ENCODE peak calls at places on chromosomes 1 and 21, in ten cellular contexts. One of them, this sample, is unnamed.

GRCh38 chr1:116290085-116290670 is 82.9 kb upstream of the ATP1A1 start:
- DNase-seq in upper lobe of right lung: no peak
- DNase-seq in heart left ventricle: no peak
- DNase-seq in heart right ventricle: no peak
- DNase-seq in CD4-positive, alpha-beta memory T cell: no peak
- DNase-seq in left lung: no peak
- DNase-seq in tibial artery: no peak
- DNase-seq in astrocyte: no peak
- DNase-seq in psoas muscle: no peak
- DNase-seq in H9: no peak
- DNase-seq in this sample: no peak

GRCh38 chr1:26820784-26821269 is 5.7 kb upstream of the ZDHHC18 start:
- DNase-seq in upper lobe of right lung: no peak
- DNase-seq in heart left ventricle: no peak
- DNase-seq in heart right ventricle: no peak
- DNase-seq in CD4-positive, alpha-beta memory T cell: peak; percentile 57
- DNase-seq in left lung: no peak
- DNase-seq in tibial artery: no peak
- DNase-seq in astrocyte: no peak
- DNase-seq in psoas muscle: no peak
- DNase-seq in H9: no peak
- DNase-seq in this sample: no peak

GRCh38 chr1:101293461-101294045 is 56.7 kb downstream of the S1PR1 start:
- DNase-seq in upper lobe of right lung: no peak
- DNase-seq in heart left ventricle: no peak
- DNase-seq in heart right ventricle: no peak
- DNase-seq in CD4-positive, alpha-beta memory T cell: no peak
- DNase-seq in left lung: no peak
- DNase-seq in tibial artery: no peak
- DNase-seq in astrocyte: peak; percentile 87
- DNase-seq in psoas muscle: no peak
- DNase-seq in H9: no peak
- DNase-seq in this sample: peak; percentile 44

GRCh38 chr1:119659628-119660027 is 11.6 kb upstream of the ZNF697 start:
- DNase-seq in upper lobe of right lung: no peak
- DNase-seq in heart left ventricle: peak; percentile 49
- DNase-seq in heart right ventricle: no peak
- DNase-seq in CD4-positive, alpha-beta memory T cell: no peak
- DNase-seq in left lung: no peak
- DNase-seq in tibial artery: no peak
- DNase-seq in astrocyte: no peak
- DNase-seq in psoas muscle: no peak
- DNase-seq in H9: peak; percentile 37
- DNase-seq in this sample: no peak

GRCh38 chr1:7992885-7993284 is 31.4 kb downstream of the PARK7 start:
- DNase-seq in upper lobe of right lung: no peak
- DNase-seq in heart left ventricle: no peak
- DNase-seq in heart right ventricle: no peak
- DNase-seq in CD4-positive, alpha-beta memory T cell: no peak
- DNase-seq in left lung: no peak
- DNase-seq in tibial artery: no peak
- DNase-seq in astrocyte: no peak
- DNase-seq in psoas muscle: no peak
- DNase-seq in H9: no peak
- DNase-seq in this sample: no peak

GRCh38 chr1:182041615-182042014 is 19.9 kb downstream of the ZNF648 start:
- DNase-seq in upper lobe of right lung: no peak
- DNase-seq in heart left ventricle: no peak
- DNase-seq in heart right ventricle: no peak
- DNase-seq in CD4-positive, alpha-beta memory T cell: no peak
- DNase-seq in left lung: no peak
- DNase-seq in tibial artery: no peak
- DNase-seq in astrocyte: no peak
- DNase-seq in psoas muscle: no peak
- DNase-seq in H9: no peak
- DNase-seq in this sample: no peak

GRCh38 chr1:1204425-1204920 is 1.9 kb downstream of the TNFRSF18 start:
- DNase-seq in upper lobe of right lung: no peak
- DNase-seq in heart left ventricle: peak; percentile 8
- DNase-seq in heart right ventricle: no peak
- DNase-seq in CD4-positive, alpha-beta memory T cell: no peak
- DNase-seq in left lung: no peak
- DNase-seq in tibial artery: no peak
- DNase-seq in astrocyte: no peak
- DNase-seq in psoas muscle: peak; percentile 41
- DNase-seq in H9: no peak
- DNase-seq in this sample: no peak

GRCh38 chr1:244675167-244675566 is 22.2 kb downstream of the DESI2 start:
- DNase-seq in upper lobe of right lung: no peak
- DNase-seq in heart left ventricle: no peak
- DNase-seq in heart right ventricle: no peak
- DNase-seq in CD4-positive, alpha-beta memory T cell: no peak
- DNase-seq in left lung: no peak
- DNase-seq in tibial artery: no peak
- DNase-seq in astrocyte: no peak
- DNase-seq in psoas muscle: no peak
- DNase-seq in H9: no peak
- DNase-seq in this sample: no peak

GRCh38 chr1:37825508-37825907 is 17.5 kb upstream of the YRDC start:
- DNase-seq in upper lobe of right lung: no peak
- DNase-seq in heart left ventricle: no peak
- DNase-seq in heart right ventricle: no peak
- DNase-seq in CD4-positive, alpha-beta memory T cell: no peak
- DNase-seq in left lung: no peak
- DNase-seq in tibial artery: no peak
- DNase-seq in astrocyte: no peak
- DNase-seq in psoas muscle: no peak
- DNase-seq in H9: no peak
- DNase-seq in this sample: no peak

GRCh38 chr1:63322944-63323865 is 838 bp downstream of the FOXD3 start:
- DNase-seq in upper lobe of right lung: no peak
- DNase-seq in heart left ventricle: no peak
- DNase-seq in heart right ventricle: no peak
- DNase-seq in CD4-positive, alpha-beta memory T cell: peak; percentile 67
- DNase-seq in left lung: no peak
- DNase-seq in tibial artery: no peak
- DNase-seq in astrocyte: no peak
- DNase-seq in psoas muscle: no peak
- DNase-seq in H9: peak; percentile 74
- DNase-seq in this sample: peak; percentile 9

GRCh38 chr1:10910490-10911273 is 101.8 kb upstream of the TARDBP start:
- DNase-seq in upper lobe of right lung: peak; percentile 31
- DNase-seq in heart left ventricle: no peak
- DNase-seq in heart right ventricle: no peak
- DNase-seq in CD4-positive, alpha-beta memory T cell: no peak
- DNase-seq in left lung: no peak
- DNase-seq in tibial artery: no peak
- DNase-seq in astrocyte: no peak
- DNase-seq in psoas muscle: no peak
- DNase-seq in H9: no peak
- DNase-seq in this sample: no peak

GRCh38 chr21:9739240-9739639 is 782.1 kb upstream of the TPTE start:
- DNase-seq in upper lobe of right lung: no peak
- DNase-seq in heart left ventricle: no peak
- DNase-seq in heart right ventricle: no peak
- DNase-seq in CD4-positive, alpha-beta memory T cell: no peak
- DNase-seq in left lung: no peak
- DNase-seq in tibial artery: no peak
- DNase-seq in astrocyte: no peak
- DNase-seq in psoas muscle: no peak
- DNase-seq in H9: no peak
- DNase-seq in this sample: no peak
- H3K9me3 ChIP-seq in upper lobe of right lung: peaks cover 4% of the 10 kb centered on the region
- H3K9me3 ChIP-seq in heart left ventricle: peaks cover 11% of the 10 kb centered on the region
- H3K9me3 ChIP-seq in heart right ventricle: no peaks in the 10 kb centered on the region
- H3K9me3 ChIP-seq in CD4-positive, alpha-beta memory T cell: no peaks in the 10 kb centered on the region
- H3K9me3 ChIP-seq in left lung: peaks cover 76% of the 10 kb centered on the region
- H3K9me3 ChIP-seq in tibial artery: no peaks in the 10 kb centered on the region
- H3K9me3 ChIP-seq in astrocyte: peaks cover 43% of the 10 kb centered on the region
- H3K9me3 ChIP-seq in psoas muscle: no peaks in the 10 kb centered on the region
- H3K9me3 ChIP-seq in H9: peaks cover 94% of the 10 kb centered on the region
- H3K9me3 ChIP-seq in this sample: peaks cover 10% of the 10 kb centered on the region

DNA sequence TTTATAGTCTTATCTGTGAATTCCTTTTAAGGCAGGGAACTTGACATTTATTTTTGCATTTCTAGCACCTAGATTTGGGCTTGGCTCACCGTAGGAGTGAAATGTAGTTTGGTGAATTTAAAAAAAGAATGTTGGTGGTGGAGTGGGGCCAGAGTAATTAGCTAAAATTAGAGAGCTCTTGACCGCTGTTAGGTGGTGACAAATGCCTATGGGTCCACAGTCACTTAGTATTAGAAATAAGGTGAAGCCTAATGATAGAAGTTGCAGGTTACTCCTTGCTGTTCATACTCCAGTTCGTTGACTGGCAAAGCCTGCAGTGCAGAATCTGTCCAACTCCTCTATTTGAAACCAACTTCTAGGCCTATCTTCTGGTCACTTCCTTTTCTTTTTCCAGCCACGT is 318.8 kb upstream of the NRIP1 start:
- DNase-seq in upper lobe of right lung: no peak
- DNase-seq in heart left ventricle: no peak
- DNase-seq in heart right ventricle: no peak
- DNase-seq in CD4-positive, alpha-beta memory T cell: no peak
- DNase-seq in left lung: no peak
- DNase-seq in tibial artery: no peak
- DNase-seq in astrocyte: no peak
- DNase-seq in psoas muscle: no peak
- DNase-seq in H9: no peak
- DNase-seq in this sample: no peak
- H3K9me3 ChIP-seq in upper lobe of right lung: no peaks in the 10 kb centered on the region
- H3K9me3 ChIP-seq in heart left ventricle: no peaks in the 10 kb centered on the region
- H3K9me3 ChIP-seq in heart right ventricle: no peaks in the 10 kb centered on the region
- H3K9me3 ChIP-seq in CD4-positive, alpha-beta memory T cell: no peaks in the 10 kb centered on the region
- H3K9me3 ChIP-seq in left lung: no peaks in the 10 kb centered on the region
- H3K9me3 ChIP-seq in tibial artery: no peaks in the 10 kb centered on the region
- H3K9me3 ChIP-seq in astrocyte: peaks cover 3% of the 10 kb centered on the region
- H3K9me3 ChIP-seq in psoas muscle: no peaks in the 10 kb centered on the region
- H3K9me3 ChIP-seq in H9: no peaks in the 10 kb centered on the region
- H3K9me3 ChIP-seq in this sample: no peaks in the 10 kb centered on the region

GRCh38 chr1:184480711-184481110 is 93.9 kb downstream of the C1orf21 start:
- DNase-seq in upper lobe of right lung: no peak
- DNase-seq in heart left ventricle: no peak
- DNase-seq in heart right ventricle: no peak
- DNase-seq in CD4-positive, alpha-beta memory T cell: no peak
- DNase-seq in left lung: no peak
- DNase-seq in tibial artery: no peak
- DNase-seq in astrocyte: no peak
- DNase-seq in psoas muscle: no peak
- DNase-seq in H9: peak; percentile 67
- DNase-seq in this sample: no peak
- H3K9me3 ChIP-seq in upper lobe of right lung: no peaks in the 10 kb centered on the region
- H3K9me3 ChIP-seq in heart left ventricle: no peaks in the 10 kb centered on the region
- H3K9me3 ChIP-seq in heart right ventricle: no peaks in the 10 kb centered on the region
- H3K9me3 ChIP-seq in CD4-positive, alpha-beta memory T cell: no peaks in the 10 kb centered on the region
- H3K9me3 ChIP-seq in left lung: no peaks in the 10 kb centered on the region
- H3K9me3 ChIP-seq in tibial artery: no peaks in the 10 kb centered on the region
- H3K9me3 ChIP-seq in astrocyte: peaks cover 3% of the 10 kb centered on the region
- H3K9me3 ChIP-seq in psoas muscle: no peaks in the 10 kb centered on the region
- H3K9me3 ChIP-seq in H9: no peaks in the 10 kb centered on the region
- H3K9me3 ChIP-seq in this sample: no peaks in the 10 kb centered on the region

DNA sequence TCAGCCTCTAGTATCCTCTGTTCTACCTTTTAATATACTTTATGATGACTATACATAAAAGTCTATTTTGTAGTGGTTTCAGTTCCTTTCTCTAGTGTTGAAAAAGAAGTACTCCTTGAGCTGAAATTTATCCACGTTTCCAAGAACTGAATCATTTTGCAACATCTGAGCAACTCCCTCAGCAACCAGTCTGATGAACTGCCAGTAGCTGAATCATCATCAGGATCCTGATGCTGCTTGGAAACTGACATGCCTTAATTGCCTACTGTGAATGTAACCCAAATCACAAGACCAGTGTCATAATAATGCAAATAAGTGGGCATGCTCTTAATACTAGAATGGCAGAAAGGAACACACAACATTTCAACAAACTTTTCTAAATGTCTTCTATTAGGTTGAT is 103.3 kb downstream of the CYYR1 start:
- DNase-seq in upper lobe of right lung: no peak
- DNase-seq in heart left ventricle: peak; percentile 27
- DNase-seq in heart right ventricle: no peak
- DNase-seq in CD4-positive, alpha-beta memory T cell: no peak
- DNase-seq in left lung: peak; percentile 35
- DNase-seq in tibial artery: peak; percentile 51
- DNase-seq in astrocyte: peak; percentile 74
- DNase-seq in psoas muscle: no peak
- DNase-seq in H9: no peak
- DNase-seq in this sample: no peak
- H3K9me3 ChIP-seq in upper lobe of right lung: no peaks in the 10 kb centered on the region
- H3K9me3 ChIP-seq in heart left ventricle: no peaks in the 10 kb centered on the region
- H3K9me3 ChIP-seq in heart right ventricle: no peaks in the 10 kb centered on the region
- H3K9me3 ChIP-seq in CD4-positive, alpha-beta memory T cell: no peaks in the 10 kb centered on the region
- H3K9me3 ChIP-seq in left lung: peaks cover 5% of the 10 kb centered on the region
- H3K9me3 ChIP-seq in tibial artery: no peaks in the 10 kb centered on the region
- H3K9me3 ChIP-seq in astrocyte: no peaks in the 10 kb centered on the region
- H3K9me3 ChIP-seq in psoas muscle: no peaks in the 10 kb centered on the region
- H3K9me3 ChIP-seq in H9: no peaks in the 10 kb centered on the region
- H3K9me3 ChIP-seq in this sample: no peaks in the 10 kb centered on the region

DNA sequence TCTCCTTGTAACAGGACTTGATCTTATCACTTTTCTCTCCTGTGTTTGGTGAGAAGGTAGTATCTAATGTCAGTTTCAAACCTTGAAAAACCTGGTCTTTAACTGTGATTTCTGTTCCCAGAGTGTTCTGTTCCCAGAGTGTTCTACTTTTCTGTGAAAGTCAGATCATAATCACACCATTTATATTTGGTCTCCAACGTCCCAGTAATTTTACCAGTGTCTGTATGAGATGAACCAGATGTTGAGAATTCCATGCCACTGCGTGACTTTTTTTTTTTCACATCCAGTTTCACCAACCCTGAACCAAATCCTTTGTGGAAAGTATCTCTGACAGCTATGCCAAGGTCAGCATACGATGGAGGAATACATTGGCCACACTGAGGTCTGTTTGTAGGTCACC is 365.2 kb downstream of the USP25 start:
- DNase-seq in upper lobe of right lung: no peak
- DNase-seq in heart left ventricle: no peak
- DNase-seq in heart right ventricle: no peak
- DNase-seq in CD4-positive, alpha-beta memory T cell: no peak
- DNase-seq in left lung: no peak
- DNase-seq in tibial artery: no peak
- DNase-seq in astrocyte: no peak
- DNase-seq in psoas muscle: no peak
- DNase-seq in H9: no peak
- DNase-seq in this sample: no peak
- H3K9me3 ChIP-seq in upper lobe of right lung: no peaks in the 10 kb centered on the region
- H3K9me3 ChIP-seq in heart left ventricle: no peaks in the 10 kb centered on the region
- H3K9me3 ChIP-seq in heart right ventricle: no peaks in the 10 kb centered on the region
- H3K9me3 ChIP-seq in CD4-positive, alpha-beta memory T cell: no peaks in the 10 kb centered on the region
- H3K9me3 ChIP-seq in left lung: no peaks in the 10 kb centered on the region
- H3K9me3 ChIP-seq in tibial artery: no peaks in the 10 kb centered on the region
- H3K9me3 ChIP-seq in astrocyte: no peaks in the 10 kb centered on the region
- H3K9me3 ChIP-seq in psoas muscle: no peaks in the 10 kb centered on the region
- H3K9me3 ChIP-seq in H9: no peaks in the 10 kb centered on the region
- H3K9me3 ChIP-seq in this sample: no peaks in the 10 kb centered on the region

GRCh38 chr1:152444045-152444444 is 30.0 kb upstream of the CRNN start:
- DNase-seq in upper lobe of right lung: no peak
- DNase-seq in heart left ventricle: peak; percentile 54
- DNase-seq in heart right ventricle: no peak
- DNase-seq in CD4-positive, alpha-beta memory T cell: no peak
- DNase-seq in left lung: no peak
- DNase-seq in tibial artery: no peak
- DNase-seq in astrocyte: no peak
- DNase-seq in psoas muscle: no peak
- DNase-seq in H9: no peak
- DNase-seq in this sample: no peak
- H3K9me3 ChIP-seq in upper lobe of right lung: no peaks in the 10 kb centered on the region
- H3K9me3 ChIP-seq in heart left ventricle: no peaks in the 10 kb centered on the region
- H3K9me3 ChIP-seq in heart right ventricle: no peaks in the 10 kb centered on the region
- H3K9me3 ChIP-seq in CD4-positive, alpha-beta memory T cell: no peaks in the 10 kb centered on the region
- H3K9me3 ChIP-seq in left lung: no peaks in the 10 kb centered on the region
- H3K9me3 ChIP-seq in tibial artery: no peaks in the 10 kb centered on the region
- H3K9me3 ChIP-seq in astrocyte: no peaks in the 10 kb centered on the region
- H3K9me3 ChIP-seq in psoas muscle: no peaks in the 10 kb centered on the region
- H3K9me3 ChIP-seq in H9: peaks cover 76% of the 10 kb centered on the region
- H3K9me3 ChIP-seq in this sample: no peaks in the 10 kb centered on the region

GRCh38 chr1:227666286-227666685 is 68.8 kb downstream of the JMJD4 start:
- DNase-seq in upper lobe of right lung: no peak
- DNase-seq in heart left ventricle: no peak
- DNase-seq in heart right ventricle: no peak
- DNase-seq in CD4-positive, alpha-beta memory T cell: no peak
- DNase-seq in left lung: no peak
- DNase-seq in tibial artery: no peak
- DNase-seq in astrocyte: no peak
- DNase-seq in psoas muscle: no peak
- DNase-seq in H9: no peak
- DNase-seq in this sample: no peak
- H3K9me3 ChIP-seq in upper lobe of right lung: peaks cover 95% of the 10 kb centered on the region
- H3K9me3 ChIP-seq in heart left ventricle: peaks cover 97% of the 10 kb centered on the region
- H3K9me3 ChIP-seq in heart right ventricle: peaks cover 39% of the 10 kb centered on the region
- H3K9me3 ChIP-seq in CD4-positive, alpha-beta memory T cell: peaks cover 51% of the 10 kb centered on the region
- H3K9me3 ChIP-seq in left lung: peaks cover 100% of the 10 kb centered on the region
- H3K9me3 ChIP-seq in tibial artery: peaks cover 100% of the 10 kb centered on the region
- H3K9me3 ChIP-seq in astrocyte: peaks cover 30% of the 10 kb centered on the region
- H3K9me3 ChIP-seq in psoas muscle: peaks cover 92% of the 10 kb centered on the region
- H3K9me3 ChIP-seq in H9: peaks cover 72% of the 10 kb centered on the region
- H3K9me3 ChIP-seq in this sample: peaks cover 76% of the 10 kb centered on the region

This sample was measured in effector memory CD4-positive, alpha-beta T cell.